ENCODE peak calls at places on chromosomes 7 and 10, in ten cellular contexts. V, S, U, Q, T, D, G, P, R and W are unnamed samples.

GRCh38 chr7:130486963-130487324 is 4.9 kb upstream of the MEST start:
- DNase-seq in R (no peak), U (no peak), D (no peak), P (no peak), T (no peak), S (no peak), G (no peak), Q (no peak), V (no peak), W (no peak)

GRCh38 chr7:136326045-136326610 is 349.0 kb upstream of the MTPN start:
- DNase-seq in D (no peak), P (no peak), S (no peak), V (no peak), Q (no peak), R (no peak), U (no peak), T (no peak), G (no peak), W (peak)

GRCh38 chr7:130947792-130948580 is 214.0 kb upstream of the KLF14 start:
- DNase-seq in V (no peak), P (no peak), D (no peak), T (no peak), R (no peak), G (no peak), S (no peak), Q (no peak), U (no peak), W (no peak)

GRCh38 chr10:63684257-63684936 is 163.2 kb downstream of the REEP3 start:
- DNase-seq in D (no peak), U (no peak), T (no peak), P (no peak), Q (no peak), R (no peak), G (no peak), S (no peak), V (no peak), W (no peak)

GRCh38 chr10:101330236-101331225 is 23.4 kb upstream of the BTRC start:
- DNase-seq in G (peak), T (no peak), Q (no peak), D (peak), U (no peak), R (peak), S (peak), P (peak), V (peak), W (peak)

GRCh38 chr7:1794888-1795542 is 124.9 kb downstream of the ELFN1 start:
- DNase-seq in D (no peak), Q (no peak), U (no peak), P (no peak), S (no peak), R (peak), T (no peak), V (peak), G (no peak), W (peak)

GRCh38 chr7:94239661-94240234 is 154.9 kb upstream of the COL1A2 start:
- DNase-seq in R (no peak), U (no peak), V (no peak), S (no peak), Q (no peak), D (no peak), P (no peak), G (no peak), T (no peak), W (peak)

GRCh38 chr10:118742787-118743186 is 12.0 kb downstream of the CACUL1 start:
- DNase-seq in R (no peak), U (no peak), V (peak), P (no peak), D (peak), T (no peak), G (no peak), Q (no peak), S (peak), W (no peak)

GRCh38 chr10:78527296-78527695 is 493.6 kb downstream of the RPS24 start:
- DNase-seq in D (no peak), P (no peak), Q (no peak), V (no peak), S (no peak), T (no peak), R (no peak), U (no peak), G (no peak), W (no peak)

GRCh38 chr10:20909801-20910200 is 12.7 kb upstream of the NEBL start:
- DNase-seq in R (no peak), G (no peak), Q (no peak), T (no peak), D (no peak), U (no peak), V (no peak), S (no peak), P (no peak), W (no peak)

GRCh38 chr10:108582387-108582786 is 1340.9 kb downstream of the XPNPEP1 start:
- DNase-seq in U (no peak), T (no peak), Q (no peak), G (no peak), S (peak), V (peak), R (no peak), P (peak), D (peak), W (peak)